ENCODE peak calls at places on chromosomes 6 and 20, in eight cellular contexts. V, E, G, N, U, X, T and F are unnamed samples.

GRCh38 chr6:36649721-36650484 is 28.6 kb upstream of the CDKN1A start:
- DNase-seq in V (no peak), E (no peak), G (no peak), N (no peak), U (no peak), X (no peak), T (no peak), F (no peak)

GRCh38 chr6:26225848-26226590 is 138.8 kb downstream of the HFE start:
- DNase-seq in V (no peak), E (no peak), G (no peak), N (no peak), U (no peak), X (no peak), T (no peak), F (no peak)

GRCh38 chr6:21722488-21722887 is 128.9 kb downstream of the SOX4 start:
- DNase-seq in V (no peak), E (no peak), G (no peak), N (no peak), U (no peak), X (no peak), T (no peak), F (no peak)

GRCh38 chr6:40552926-40553325 is 34.2 kb downstream of the LRFN2 start:
- DNase-seq in V (no peak), E (no peak), G (no peak), N (no peak), U (no peak), X (no peak), T (no peak), F (no peak)

GRCh38 chr6:89117285-89118108 is at the start of gene SRSF12:
- DNase-seq in V (no peak), E (peak; percentile 75), G (peak; percentile 62), N (no peak), U (peak; percentile 16), X (peak; percentile 50), T (no peak), F (no peak)

GRCh38 chr20:11544029-11544678 is 373.5 kb upstream of the BTBD3 start:
- DNase-seq in V (no peak), E (peak; percentile 85), G (peak; percentile 67), N (peak; percentile 72), U (no peak), X (peak; percentile 67), T (peak; percentile 71), F (peak; percentile 52)

GRCh38 chr6:136593748-136594490 is 43.7 kb upstream of the MAP7 start:
- DNase-seq in V (no peak), E (peak; percentile 96), G (no peak), N (peak; percentile 98), U (peak; percentile 26), X (peak; percentile 76), T (peak; percentile 94), F (no peak)

GRCh38 chr6:161374971-161375873 is 101.4 kb upstream of the AGPAT4 start:
- DNase-seq in V (no peak), E (peak; percentile 59), G (no peak), N (peak; percentile 64), U (no peak), X (no peak), T (no peak), F (no peak)

GRCh38 chr6:169273511-169273910 is 19.9 kb upstream of the THBS2 start:
- DNase-seq in V (no peak), E (no peak), G (no peak), N (no peak), U (no peak), X (no peak), T (no peak), F (no peak)

GRCh38 chr6:158799051-158799792 is 19.9 kb downstream of the EZR start:
- DNase-seq in V (no peak), E (peak; percentile 87), G (no peak), N (peak; percentile 62), U (no peak), X (no peak), T (peak; percentile 26), F (no peak)

GRCh38 chr6:157145656-157146285 is 177.5 kb downstream of the TMEM242 start:
- DNase-seq in V (no peak), E (no peak), G (no peak), N (no peak), U (no peak), X (no peak), T (no peak), F (no peak)

GRCh38 chr20:7497985-7498384 is 442.3 kb downstream of the HAO1 start:
- DNase-seq in V (no peak), E (peak; percentile 63), G (no peak), N (peak; percentile 99), U (no peak), X (no peak), T (peak; percentile 29), F (no peak)

GRCh38 chr20:20343886-20344381 is 24.0 kb upstream of the INSM1 start:
- DNase-seq in V (no peak), E (no peak), G (no peak), N (no peak), U (no peak), X (no peak), T (no peak), F (no peak)

GRCh38 chr20:57980526-57980925 is 247.9 kb downstream of the ANKRD60 start:
- DNase-seq in V (no peak), E (no peak), G (no peak), N (no peak), U (no peak), X (no peak), T (no peak), F (no peak)